ENCODE peak calls at places on chromosomes 11 and 22, in eight cellular contexts. C is GM12865; V is activated CD4-positive, alpha-beta T cell treated with anti-CD3 and anti-CD28 coated beads, Interleukin-2, amount 10 ng/mL, durations not matched to agents 7 days and 5 days; Z is NAMALWA; O is GOT3; P is ACHN; S is fibroblast of the aortic adventitia; L is lower leg skin. M is an unnamed sample.

GRCh38 chr11:64890084-64890944 is 11.9 kb upstream of the EHD1 start:
- DNase-seq in Z (no peak), L (no peak), S (no peak), P (no peak), O (no peak), C (no peak), V (no peak), M (no peak)

GRCh38 chr11:111327908-111328624 is 29.7 kb downstream of the POU2AF3 start:
- DNase-seq in V (no peak), C (no peak), P (no peak), S (no peak), L (no peak), O (no peak), Z (no peak), M (no peak)

GRCh38 chr11:68436985-68437926 is 23.3 kb upstream of the PPP6R3 start:
- DNase-seq in V (no peak), S (peak), O (no peak), C (no peak), Z (no peak), P (peak), L (no peak), M (no peak)

GRCh38 chr22:23835773-23836144 is 3.0 kb downstream of the DERL3 start:
- DNase-seq in O (no peak), P (no peak), C (no peak), Z (no peak), L (no peak), V (no peak), S (no peak), M (no peak)

GRCh38 chr11:117381481-117381880 is 53.8 kb downstream of the CEP164 start:
- DNase-seq in P (no peak), O (no peak), C (no peak), L (no peak), V (no peak), Z (no peak), S (no peak), M (no peak)

GRCh38 chr11:129846508-129847335 is 31.1 kb downstream of the TMEM45B start:
- DNase-seq in S (peak), Z (no peak), C (no peak), L (no peak), V (no peak), O (no peak), P (no peak), M (peak)

GRCh38 chr11:119844808-119845207 is 115.8 kb upstream of the NECTIN1 start:
- DNase-seq in P (no peak), L (no peak), Z (no peak), O (no peak), C (no peak), V (no peak), S (no peak), M (no peak)

GRCh38 chr11:71947498-71947897 is 18.7 kb downstream of the RNF121 start:
- DNase-seq in V (no peak), O (no peak), Z (no peak), C (no peak), S (no peak), L (no peak), P (no peak), M (no peak)

GRCh38 chr22:25141994-25142620 is 57.6 kb upstream of the CRYBB3 start:
- DNase-seq in C (no peak), Z (no peak), S (no peak), O (no peak), P (no peak), V (no peak), L (no peak), M (no peak)

GRCh38 chr11:69299572-69299971 is 5.6 kb downstream of the MYEOV start:
- DNase-seq in Z (no peak), P (peak), L (no peak), O (no peak), S (no peak), C (no peak), V (no peak), M (no peak)

GRCh38 chr11:106520146-106520912 is 442.9 kb downstream of the AASDHPPT start:
- DNase-seq in Z (no peak), L (no peak), V (no peak), C (no peak), S (no peak), P (no peak), O (no peak), M (no peak)

GRCh38 chr11:1422481-1422880 is 32.7 kb downstream of the BRSK2 start:
- DNase-seq in O (no peak), L (no peak), C (no peak), S (no peak), P (peak), Z (no peak), V (no peak), M (no peak)

GRCh38 chr22:30235687-30236170 is 10.8 kb downstream of the LIF start:
- DNase-seq in C (no peak), V (no peak), P (peak), O (no peak), S (peak), L (no peak), Z (no peak), M (peak)

GRCh38 chr11:31826530-31827438 is 15.7 kb upstream of the PAX6 start:
- DNase-seq in S (no peak), V (no peak), P (no peak), Z (no peak), O (no peak), C (no peak), L (no peak), M (no peak)

GRCh38 chr11:116062129-116062525 is 557.9 kb upstream of the CADM1 start:
- DNase-seq in C (no peak), O (no peak), P (no peak), V (no peak), Z (no peak), S (no peak), L (no peak), M (no peak)

GRCh38 chr22:32020117-32020516 is 22.9 kb upstream of the SLC5A1 start:
- DNase-seq in S (peak), V (no peak), L (no peak), Z (no peak), P (peak), O (no peak), C (no peak), M (peak)

GRCh38 chr11:9802291-9802861 is 138.5 kb downstream of the SWAP70 start:
- DNase-seq in P (no peak), L (peak), C (no peak), S (peak), O (no peak), Z (peak), V (no peak), M (peak)

GRCh38 chr11:30852091-30852490 is 265.9 kb upstream of the MPPED2 start:
- DNase-seq in S (no peak), Z (no peak), O (no peak), P (no peak), L (no peak), V (no peak), C (no peak), M (no peak)

GRCh38 chr11:72240461-72241289 is 3.3 kb downstream of the PHOX2A start:
- DNase-seq in S (peak), O (no peak), P (no peak), V (no peak), C (no peak), Z (no peak), L (no peak), M (no peak)

GRCh38 chr11:120912504-120912903 is 111.4 kb upstream of the TBCEL start:
- DNase-seq in S (peak), L (no peak), V (no peak), C (peak), Z (peak), O (no peak), P (peak), M (peak)

GRCh38 chr22:25111579-25112517 is 87.8 kb upstream of the CRYBB3 start:
- DNase-seq in V (no peak), Z (peak), C (no peak), L (no peak), O (no peak), S (no peak), P (peak), M (no peak)

GRCh38 chr22:24450600-24450999 is 23.2 kb downstream of the ADORA2A start:
- DNase-seq in L (no peak), S (no peak), O (no peak), Z (no peak), P (no peak), V (no peak), C (no peak), M (no peak)

GRCh38 chr22:19669570-19669969 is 44.7 kb upstream of the SEPTIN5 start:
- DNase-seq in V (no peak), O (no peak), P (no peak), Z (no peak), L (no peak), S (no peak), C (no peak), M (no peak)

GRCh38 chr22:23565288-23565941 is 14.7 kb downstream of the IGLL1 start:
- DNase-seq in C (peak), S (no peak), Z (peak), V (no peak), L (no peak), O (no peak), P (peak), M (no peak)

GRCh38 chr11:31702966-31703365 is 108.2 kb downstream of the PAX6 start:
- DNase-seq in S (peak), O (no peak), L (no peak), Z (no peak), P (peak), V (no peak), C (no peak), M (no peak)

GRCh38 chr11:104191124-104191523 is 27.2 kb upstream of the PDGFD start:
- DNase-seq in P (no peak), V (no peak), C (no peak), S (peak), L (no peak), O (no peak), Z (no peak), M (no peak)

GRCh38 chr11:8232849-8233606 is 30.6 kb downstream of the LMO1 start:
- DNase-seq in O (no peak), V (no peak), L (no peak), C (no peak), Z (no peak), S (no peak), P (no peak), M (no peak)

GRCh38 chr11:126268708-126269579 is at the start of the genes FOXRED1 and SRPRA:
- DNase-seq in Z (peak), O (peak), S (peak), C (peak), P (peak), V (peak), L (peak), M (peak)

GRCh38 chr11:29336727-29337212 is 680.1 kb downstream of the KCNA4 start:
- DNase-seq in S (peak), P (no peak), C (no peak), Z (no peak), L (no peak), O (no peak), V (no peak), M (no peak)

GRCh38 chr11:63802637-63803414 is 10.4 kb upstream of the SPINDOC start:
- DNase-seq in V (no peak), S (peak), Z (peak), O (no peak), P (peak), L (peak), C (peak), M (no peak)

GRCh38 chr22:21761994-21762680 is 26.5 kb upstream of the YPEL1 start:
- DNase-seq in Z (no peak), P (no peak), L (no peak), C (no peak), O (no peak), S (no peak), V (no peak), M (no peak)

GRCh38 chr11:72685560-72686480 is 11.6 kb upstream of the PDE2A start:
- DNase-seq in P (no peak), C (no peak), O (no peak), S (peak), V (peak), Z (no peak), L (no peak), M (no peak)

GRCh38 chr22:41401781-41402648 is 20.3 kb downstream of the TEF start:
- DNase-seq in V (no peak), S (peak), Z (no peak), C (no peak), P (peak), L (no peak), O (no peak), M (no peak)

GRCh38 chr11:22785251-22785650 is 44.4 kb downstream of the SVIP start:
- DNase-seq in V (no peak), S (peak), L (no peak), C (no peak), Z (no peak), O (no peak), P (no peak), M (no peak)

GRCh38 chr11:76615950-76616349 is 54.6 kb downstream of the LRRC32 start:
- DNase-seq in L (no peak), O (peak), Z (no peak), V (no peak), P (no peak), S (peak), C (no peak), M (no peak)

GRCh38 chr11:74377689-74378088 is 20.5 kb downstream of the PGM2L1 start:
- DNase-seq in C (no peak), O (no peak), P (no peak), V (no peak), L (no peak), S (no peak), Z (no peak), M (no peak)

GRCh38 chr11:3687399-3687798 is 16.2 kb upstream of the CHRNA10 start:
- DNase-seq in V (no peak), S (no peak), C (no peak), L (no peak), Z (no peak), P (no peak), O (no peak), M (no peak)

GRCh38 chr11:129728571-129728970 is 87.1 kb upstream of the TMEM45B start:
- DNase-seq in O (no peak), L (no peak), Z (no peak), V (no peak), C (no peak), P (peak), S (no peak), M (no peak)

M was measured in kidney epithelial cell.